ENCODE peak calls at places on chromosomes 1 and 21, in four cellular contexts. N, O, G and Q are unnamed samples.

GRCh38 chr1:182875889-182876288 is 36.7 kb downstream of the DHX9 start:
- DNase-seq in O (no peak), G (no peak), N (no peak), Q (no peak)

GRCh38 chr1:189212606-189213005 is 1265.1 kb downstream of the BRINP3 start:
- DNase-seq in G (no peak), N (no peak), O (no peak), Q (no peak)

GRCh38 chr1:54850082-54850730 is 36.8 kb downstream of the DHCR24 start:
- DNase-seq in O (no peak), G (no peak), N (no peak), Q (no peak)

GRCh38 chr1:111968511-111968910 is 21.0 kb downstream of the KCND3 start:
- DNase-seq in N (no peak), O (no peak), G (no peak), Q (no peak)

GRCh38 chr21:38505654-38506523 is 7.6 kb upstream of the ERG start:
- DNase-seq in G (no peak), O (peak), N (peak), Q (peak)

GRCh38 chr1:224623743-224624333 is 7.7 kb downstream of the CNIH3 start:
- DNase-seq in G (no peak), O (peak), N (no peak), Q (peak)

GRCh38 chr1:225897595-225898514 is 8.9 kb upstream of the LEFTY1 start:
- DNase-seq in O (no peak), G (peak), N (peak), Q (peak)

GRCh38 chr1:84271452-84272273 is 29.8 kb upstream of the SAMD13 start:
- DNase-seq in N (no peak), G (no peak), O (no peak), Q (no peak)

GRCh38 chr1:66752671-66753371 is 562 bp downstream of the DYNLT5 start:
- DNase-seq in N (no peak), G (peak), O (no peak), Q (no peak)
- H3K4me3 ChIP-seq in N (no peak), G (peak), O (no peak), Q (peak)

DNA sequence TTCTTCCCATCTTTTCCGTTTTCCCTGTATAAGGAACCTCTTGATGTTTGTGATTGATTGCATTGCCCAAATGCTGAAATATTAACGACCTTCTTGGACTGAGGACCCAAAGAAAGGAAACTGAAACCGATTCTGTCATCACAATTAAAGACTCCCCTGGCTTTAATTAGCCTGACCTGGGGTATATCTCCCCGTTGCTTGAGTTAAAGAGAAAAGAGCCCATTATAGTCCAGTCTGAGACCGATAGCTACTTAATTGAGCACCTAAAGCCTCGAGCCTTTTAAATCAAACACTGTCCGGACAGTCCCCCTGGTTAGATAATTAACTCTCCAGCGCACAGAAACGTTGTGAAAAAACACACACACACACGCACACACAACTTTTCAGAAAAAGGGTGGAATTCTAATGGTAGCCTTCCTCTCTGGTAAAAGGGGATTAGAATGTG is 8.0 kb downstream of the LMO4 start:
- DNase-seq in N (no peak), O (no peak), G (no peak), Q (no peak)
- H3K4me3 ChIP-seq in N (no peak), O (peak), G (peak), Q (no peak)

GRCh38 chr1:177165069-177165439 is 542 bp upstream of the ASTN1 start:
- DNase-seq in N (no peak), O (no peak), G (no peak), Q (no peak)
- H3K4me3 ChIP-seq in N (no peak), O (no peak), G (peak), Q (no peak)

GRCh38 chr1:108877858-108878257 is 1.1 kb downstream of the GPSM2 start:
- DNase-seq in G (no peak), O (no peak), N (no peak), Q (no peak)
- H3K4me3 ChIP-seq in G (peak), O (peak), N (peak), Q (peak)

GRCh38 chr21:46093668-46094400 is 4.1 kb upstream of the COL6A2 start:
- DNase-seq in N (no peak), G (no peak), O (no peak), Q (no peak)

GRCh38 chr21:46092811-46093667 is 4.9 kb upstream of the COL6A2 start:
- DNase-seq in N (no peak), O (no peak), G (peak), Q (no peak)

GRCh38 chr21:46091631-46092025 is 6.3 kb upstream of the COL6A2 start:
- DNase-seq in G (no peak), N (no peak), O (no peak), Q (no peak)

GRCh38 chr21:46091118-46091517 is 6.8 kb upstream of the COL6A2 start:
- DNase-seq in O (no peak), G (no peak), N (no peak), Q (no peak)

DNA sequence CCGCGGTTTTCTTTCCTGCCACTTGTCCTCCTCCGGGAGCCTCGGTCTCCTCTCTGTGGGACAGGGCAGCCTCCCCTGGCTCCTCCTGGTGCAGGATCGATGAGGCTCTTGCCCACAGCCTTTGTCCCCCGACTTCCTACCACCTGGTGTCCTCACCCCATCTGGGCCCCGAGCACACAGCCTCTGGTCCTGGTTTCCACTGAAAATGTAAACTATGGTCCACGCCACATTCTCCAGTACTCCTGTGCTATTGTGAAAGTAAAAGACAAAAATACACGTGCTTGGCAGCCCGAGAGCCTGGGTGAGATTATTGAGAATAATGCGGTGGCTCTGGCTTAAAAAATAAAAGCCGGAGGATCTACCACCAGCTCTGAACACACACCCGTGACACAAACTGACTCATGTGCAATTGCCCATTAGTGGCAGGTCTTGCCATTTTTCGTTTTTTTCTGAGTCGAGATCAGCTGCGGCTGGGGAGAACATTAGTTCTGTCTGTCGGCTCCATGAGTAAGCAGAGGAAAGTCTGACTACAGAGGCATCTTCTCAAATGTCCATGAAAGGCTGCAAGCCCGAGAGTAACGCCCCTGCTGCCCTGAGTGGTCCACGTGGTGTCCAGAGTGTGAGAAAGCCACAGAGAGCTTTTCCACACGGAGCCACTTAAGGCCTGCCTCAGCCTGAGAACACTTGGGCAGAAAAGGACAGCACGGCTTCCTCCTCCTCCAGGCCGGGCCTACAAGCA is 5.7 kb upstream of the COL6A2 start:
- DNase-seq in G (peak), N (no peak), O (no peak), Q (no peak)
- H3K4me3 ChIP-seq in G (no peak), N (no peak), O (no peak), Q (no peak)

DNA sequence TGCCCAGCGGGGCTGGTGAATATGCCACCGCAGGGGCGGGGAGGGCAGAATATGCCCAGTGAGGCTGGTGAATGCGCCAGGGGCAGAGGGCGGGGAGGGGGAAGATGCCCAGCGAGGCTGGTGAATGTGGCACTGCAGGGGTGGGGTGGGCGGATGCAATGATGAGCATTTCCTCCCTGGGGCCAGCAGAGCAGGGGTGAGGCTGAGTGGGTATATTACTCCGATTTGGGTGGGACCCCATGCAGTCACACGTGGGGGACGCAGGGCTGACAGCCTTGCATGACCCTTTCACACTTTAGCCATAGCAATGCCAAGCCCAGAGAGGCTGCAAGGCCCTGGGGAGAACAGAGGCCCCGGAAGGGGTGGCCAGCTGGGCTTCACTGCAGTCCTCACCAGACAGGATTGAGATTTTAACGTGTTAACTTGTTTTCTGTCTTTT is 9.3 kb upstream of the SLX9 start:
- DNase-seq in N (no peak), O (no peak), G (peak), Q (peak)
- H3K4me3 ChIP-seq in N (no peak), O (no peak), G (no peak), Q (peak)